ENCODE peak calls at places on chromosome 21, in nine cellular contexts. W is GM13977, Q is heart left ventricle, F is activated B cell treated with CpG ODN at 0.5 μM for 24 hours, M is AG04450, D is AG09319, Z is cardiac muscle cell, T is IMR-90, S is ovary. R is an unnamed sample.
A peak's percentile ranks its signal among the peaks of the same experiment; 100 is the strongest.

GRCh38 chr21:34992180-34992579 is 56.9 kb downstream of the RUNX1 start:
- DNase-seq in Z (no peak), M (no peak), S (no peak), F (no peak), W (no peak), D (no peak), Q (no peak), T (no peak), R (no peak)

GRCh38 chr21:44260791-44261190 is 906 bp downstream of the DNMT3L start:
- DNase-seq in Z (no peak), S (no peak), Q (no peak), D (no peak), M (no peak), T (no peak), W (no peak), F (no peak), R (no peak)

GRCh38 chr21:43025636-43026180 is 49.9 kb downstream of the CBS start:
- DNase-seq in S (no peak), W (no peak), T (peak; percentile 85), M (peak; percentile 45), D (no peak), Z (no peak), F (no peak), Q (no peak), R (no peak)

GRCh38 chr21:44582980-44583799 is 2.8 kb upstream of the KRTAP10-5 start:
- DNase-seq in W (no peak), Z (peak; percentile 82), D (no peak), M (no peak), F (no peak), Q (no peak), T (no peak), S (no peak), R (no peak)

GRCh38 chr21:46161800-46162592 is 6.6 kb upstream of the FTCD start:
- DNase-seq in Z (no peak), D (no peak), Q (peak; percentile 3), W (no peak), T (no peak), S (peak; percentile 16), M (no peak), F (peak; percentile 12), R (no peak)

GRCh38 chr21:29360799-29361765 is 62.4 kb downstream of the BACH1 start:
- DNase-seq in T (peak; percentile 40), Q (no peak), F (no peak), M (no peak), W (no peak), D (no peak), S (no peak), Z (no peak), R (no peak)

GRCh38 chr21:25708467-25709065 is 26.1 kb downstream of the ATP5PF start:
- DNase-seq in F (no peak), M (peak; percentile 23), S (no peak), T (peak; percentile 56), Z (peak; percentile 41), Q (no peak), D (peak; percentile 11), W (peak; percentile 41), R (peak; percentile 57)

GRCh38 chr21:45763506-45763905 is 120.0 kb downstream of the PCBP3 start:
- DNase-seq in M (no peak), D (no peak), Z (no peak), F (no peak), T (no peak), S (no peak), Q (no peak), W (no peak), R (no peak)

GRCh38 chr21:34574581-34574980 is 40.3 kb downstream of the RCAN1 start:
- DNase-seq in D (no peak), T (no peak), Z (no peak), M (no peak), S (no peak), W (no peak), Q (no peak), F (no peak), R (no peak)

GRCh38 chr21:28636988-28637691 is 355.5 kb downstream of the LTN1 start:
- DNase-seq in W (no peak), Z (no peak), M (peak; percentile 65), T (peak; percentile 94), Q (no peak), F (no peak), D (peak; percentile 57), S (no peak), R (peak; percentile 67)

GRCh38 chr21:42236693-42237092 is 17.8 kb downstream of the ABCG1 start:
- DNase-seq in D (no peak), M (no peak), Q (no peak), T (no peak), F (no peak), Z (no peak), W (no peak), S (no peak), R (no peak)

GRCh38 chr21:42358937-42359336 is 7.4 kb downstream of the TFF1 start:
- DNase-seq in T (no peak), Q (no peak), M (no peak), S (no peak), D (no peak), Z (no peak), W (no peak), F (no peak), R (no peak)

GRCh38 chr21:35548904-35549615 is 500.0 kb upstream of the RUNX1 start:
- DNase-seq in Q (no peak), T (no peak), Z (no peak), S (no peak), F (no peak), W (no peak), D (no peak), M (no peak), R (no peak)

GRCh38 chr21:45366931-45367401 is 38.0 kb upstream of the COL18A1 start:
- DNase-seq in S (peak; percentile 90), M (peak; percentile 93), T (peak; percentile 98), Q (peak; percentile 84), D (peak; percentile 85), W (no peak), Z (no peak), F (no peak), R (peak; percentile 88)

GRCh38 chr21:30958737-30959136 is 77.4 kb upstream of the KRTAP11-1 start:
- DNase-seq in Q (no peak), M (no peak), T (no peak), Z (no peak), S (no peak), W (no peak), F (no peak), D (no peak), R (no peak)

GRCh38 chr21:30962013-30962412 is 76.3 kb downstream of the KRTAP19-8 start:
- DNase-seq in T (no peak), S (no peak), D (no peak), F (no peak), Z (no peak), W (no peak), M (no peak), Q (no peak), R (peak; percentile 5)
- TF ChIP-seq CTCF in T (no peak), S (no peak), D (no peak), F (no peak), Z (no peak), W (no peak), M (no peak), Q (no peak), R (no peak)

GRCh38 chr21:37370152-37371040 is 3.8 kb downstream of the DYRK1A start:
- DNase-seq in S (no peak), T (peak; percentile 85), W (peak; percentile 44), M (no peak), Z (no peak), F (no peak), D (no peak), Q (no peak), R (peak; percentile 79)

GRCh38 chr21:37367758-37368535 is 1.4 kb downstream of the DYRK1A start:
- DNase-seq in M (no peak), W (peak; percentile 48), S (peak; percentile 62), T (peak; percentile 35), F (peak; percentile 45), Q (peak; percentile 75), Z (peak; percentile 50), D (no peak), R (peak; percentile 42)

GRCh38 chr21:37371041-37371397 is 4.4 kb downstream of the DYRK1A start:
- DNase-seq in Z (no peak), M (no peak), W (no peak), T (no peak), S (no peak), Q (no peak), D (no peak), F (no peak), R (no peak)

GRCh38 chr21:37368536-37369279 is 2.1 kb downstream of the DYRK1A start:
- DNase-seq in T (peak; percentile 48), S (no peak), D (no peak), F (peak; percentile 21), M (no peak), Z (no peak), Q (no peak), W (no peak), R (peak; percentile 45)

GRCh38 chr21:37369307-37369854 is 2.8 kb downstream of the DYRK1A start:
- DNase-seq in D (no peak), M (no peak), S (no peak), F (no peak), Q (no peak), T (no peak), W (no peak), Z (no peak), R (peak; percentile 11)
- TF ChIP-seq CTCF in D (no peak), M (no peak), S (no peak), F (no peak), Q (no peak), T (no peak), W (no peak), Z (no peak), R (no peak)

DNA sequence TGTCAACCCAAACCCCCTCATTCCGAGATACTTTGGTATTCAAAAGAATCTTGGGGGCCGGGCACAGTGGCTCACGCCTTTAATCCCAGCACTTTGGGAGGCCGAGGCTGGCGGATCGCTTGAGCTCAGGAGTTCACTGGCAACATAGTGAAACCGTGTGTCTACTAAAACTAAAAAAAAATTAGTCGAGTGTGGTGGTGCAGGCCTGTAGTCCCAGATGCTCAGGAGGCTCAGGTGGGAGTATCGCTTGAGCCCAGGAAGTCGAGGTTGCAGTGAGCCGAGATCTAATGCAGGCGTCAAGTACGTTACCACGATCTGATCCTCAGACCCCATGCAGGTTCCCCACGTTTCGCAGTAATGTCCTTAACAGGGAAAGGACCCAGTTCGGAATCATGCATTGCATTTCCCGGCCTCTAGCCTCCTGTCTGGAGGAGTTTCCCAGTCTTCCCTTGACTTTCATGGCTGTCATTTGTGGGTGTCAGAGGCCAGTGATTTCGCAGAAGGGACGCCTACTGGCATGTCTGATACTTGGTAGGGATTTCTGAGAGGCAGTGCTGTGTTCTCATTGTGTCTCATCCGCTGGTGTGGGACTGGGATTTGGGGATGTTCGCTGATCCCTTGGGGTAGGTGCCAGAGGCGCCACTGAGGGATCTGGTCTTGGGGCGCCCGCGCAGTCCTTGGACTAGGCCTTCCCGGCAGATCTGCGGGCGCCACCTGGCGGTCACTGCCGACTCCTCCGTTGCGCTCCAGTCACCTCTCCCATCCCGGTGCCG is 39.3 kb upstream of the HMGN1 start:
- DNase-seq in S (peak; percentile 93), Q (peak; percentile 89), M (no peak), F (peak; percentile 84), T (peak; percentile 77), W (peak; percentile 89), D (peak; percentile 52), Z (peak; percentile 89), R (peak; percentile 88)
- TF ChIP-seq CTCF in S (peak; percentile 87), Q (peak; percentile 92), M (peak; percentile 86), F (peak; percentile 88), T (peak; percentile 86), W (peak; percentile 97), D (peak; percentile 92), Z (peak; percentile 91), R (peak; percentile 85)

DNA sequence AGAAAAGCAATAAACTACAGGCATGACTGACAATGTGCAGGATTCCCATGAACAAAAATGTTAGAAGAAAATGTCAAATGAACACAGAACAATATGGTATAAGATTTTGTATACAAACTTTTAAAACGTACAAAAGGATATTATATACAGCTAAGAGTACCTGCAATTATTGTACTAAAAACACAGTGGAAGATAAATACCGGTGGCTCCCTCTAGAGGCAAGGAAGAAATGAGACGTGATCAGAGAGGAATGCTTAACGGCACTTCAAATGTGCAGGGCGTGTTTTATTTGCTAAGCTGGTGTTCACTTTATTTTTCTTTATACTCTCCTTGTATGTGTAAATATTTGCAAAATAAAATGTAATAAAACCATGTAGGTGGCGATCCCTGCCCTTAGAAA is 191.8 kb upstream of the SAMSN1 start:
- DNase-seq in F (no peak), Z (peak; percentile 52), Q (peak; percentile 12), S (no peak), W (no peak), T (peak; percentile 8), D (no peak), M (no peak), R (peak; percentile 77)
- TF ChIP-seq CTCF in F (no peak), Z (peak; percentile 58), Q (peak; percentile 51), S (no peak), W (peak; percentile 65), T (peak; percentile 37), D (peak; percentile 53), M (peak; percentile 32), R (peak; percentile 63)